ENCODE peak calls at places on chromosomes 3 and 15, in ten cellular contexts. O is amniotic stem cell, U is germinal center, M is Caco-2, Q is ecto neural progenitor cell, L is HS-27A, S is dorsolateral prefrontal cortex, E is NCI-H460, H is WTC11, G is ELF-1. T is an unnamed sample.

GRCh38 chr15:67165653-67166260 is 88.7 kb downstream of the AAGAB start:
- DNase-seq in O (no peak), U (no peak), M (no peak), Q (no peak), L (no peak), S (no peak), E (no peak), H (peak), G (peak), T (no peak)

GRCh38 chr3:164390046-164390445 is 688.2 kb downstream of the SI start:
- DNase-seq in O (no peak), U (no peak), M (no peak), Q (no peak), L (no peak), S (no peak), E (no peak), H (no peak), G (no peak), T (no peak)

GRCh38 chr3:150013801-150014200 is 43.1 kb upstream of the PFN2 start:
- DNase-seq in O (no peak), U (no peak), M (no peak), Q (no peak), L (no peak), S (no peak), E (no peak), H (no peak), G (no peak), T (no peak)

GRCh38 chr3:36077320-36077719 is 303.0 kb upstream of the STAC start:
- DNase-seq in O (no peak), U (no peak), M (no peak), Q (no peak), L (no peak), S (no peak), E (no peak), H (no peak), G (no peak), T (no peak)

GRCh38 chr15:66735909-66736305 is 33.9 kb downstream of the SMAD6 start:
- DNase-seq in O (no peak), U (no peak), M (no peak), Q (no peak), L (no peak), S (no peak), E (no peak), H (no peak), G (no peak), T (no peak)

GRCh38 chr15:72939855-72940631 is 112.2 kb upstream of the NEO1 start:
- DNase-seq in O (no peak), U (no peak), M (no peak), Q (no peak), L (no peak), S (no peak), E (no peak), H (no peak), G (no peak), T (peak)

GRCh38 chr3:134485620-134486576 is at the start of the genes ANAPC13 and CEP63:
- DNase-seq in O (peak), U (peak), M (peak), Q (peak), L (peak), S (peak), E (peak), H (peak), G (peak), T (peak)

GRCh38 chr3:64063207-64063981 is 40.1 kb upstream of the PSMD6 start:
- DNase-seq in O (no peak), U (no peak), M (peak), Q (no peak), L (no peak), S (no peak), E (no peak), H (no peak), G (no peak), T (no peak)

GRCh38 chr3:38165722-38166387 is 518 bp downstream of the OXSR1 start:
- DNase-seq in O (no peak), U (peak), M (no peak), Q (no peak), L (peak), S (peak), E (peak), H (no peak), G (peak), T (no peak)

GRCh38 chr3:38648659-38649499 is 608 bp downstream of the SCN5A start:
- DNase-seq in O (no peak), U (no peak), M (no peak), Q (no peak), L (no peak), S (no peak), E (no peak), H (peak), G (no peak), T (no peak)

GRCh38 chr15:44662478-44663409 is 718 bp downstream of the SPG11 start:
- DNase-seq in O (peak), U (peak), M (peak), Q (no peak), L (peak), S (peak), E (peak), H (peak), G (peak), T (peak)

GRCh38 chr15:66214236-66214635 is 39.3 kb downstream of the MEGF11 start:
- DNase-seq in O (no peak), U (no peak), M (no peak), Q (no peak), L (no peak), S (no peak), E (no peak), H (no peak), G (no peak), T (no peak)

GRCh38 chr15:88243895-88244787 is 12.4 kb downstream of the NTRK3 start:
- DNase-seq in O (peak), U (peak), M (peak), Q (no peak), L (peak), S (no peak), E (peak), H (peak), G (peak), T (no peak)

GRCh38 chr3:49646236-49646635 is 27.9 kb upstream of the APEH start:
- DNase-seq in O (no peak), U (no peak), M (no peak), Q (no peak), L (no peak), S (no peak), E (no peak), H (no peak), G (no peak), T (no peak)

GRCh38 chr3:51955175-51955892 is at the start of gene GPR62:
- DNase-seq in O (no peak), U (no peak), M (no peak), Q (no peak), L (no peak), S (peak), E (no peak), H (no peak), G (no peak), T (peak)

GRCh38 chr3:45981321-45982038 is 14.1 kb downstream of the FYCO1 start:
- DNase-seq in O (peak), U (no peak), M (no peak), Q (no peak), L (no peak), S (no peak), E (no peak), H (no peak), G (no peak), T (no peak)

GRCh38 chr3:42497009-42497731 is 5.3 kb upstream of the VIPR1 start:
- DNase-seq in O (peak), U (no peak), M (peak), Q (peak), L (peak), S (no peak), E (no peak), H (peak), G (peak), T (no peak)

GRCh38 chr3:70832811-70833509 is 520.5 kb upstream of the MDFIC2 start:
- DNase-seq in O (no peak), U (no peak), M (no peak), Q (no peak), L (no peak), S (no peak), E (no peak), H (no peak), G (no peak), T (no peak)

GRCh38 chr3:184235381-184236032 is 6.1 kb downstream of the VWA5B2 start:
- DNase-seq in O (no peak), U (no peak), M (no peak), Q (no peak), L (no peak), S (no peak), E (no peak), H (no peak), G (no peak), T (no peak)

GRCh38 chr3:23805881-23806321 is at the start of gene UBE2E1:
- DNase-seq in O (peak), U (peak), M (peak), Q (peak), L (peak), S (peak), E (peak), H (peak), G (peak), T (peak)

GRCh38 chr15:66940368-66940767 is 125.0 kb upstream of the SMAD3 start:
- DNase-seq in O (no peak), U (no peak), M (no peak), Q (no peak), L (no peak), S (no peak), E (peak), H (no peak), G (no peak), T (no peak)

GRCh38 chr3:99714146-99714545 is 75.8 kb downstream of the COL8A1 start:
- DNase-seq in O (no peak), U (no peak), M (no peak), Q (no peak), L (no peak), S (no peak), E (no peak), H (no peak), G (no peak), T (no peak)

GRCh38 chr3:122646146-122646988 is 34.3 kb upstream of the PARP14 start:
- DNase-seq in O (no peak), U (no peak), M (no peak), Q (no peak), L (no peak), S (no peak), E (no peak), H (no peak), G (no peak), T (no peak)

GRCh38 chr15:23532019-23532418 is 33.5 kb upstream of the MKRN3 start:
- DNase-seq in O (no peak), U (no peak), M (no peak), Q (no peak), L (no peak), S (no peak), E (peak), H (no peak), G (no peak), T (peak)

GRCh38 chr3:71495708-71496472 is 87.6 kb downstream of the FOXP1 start:
- DNase-seq in O (peak), U (no peak), M (peak), Q (no peak), L (peak), S (no peak), E (no peak), H (no peak), G (peak), T (no peak)

GRCh38 chr3:57675530-57675929 is 17.3 kb downstream of the DENND6A start:
- DNase-seq in O (no peak), U (no peak), M (no peak), Q (no peak), L (no peak), S (no peak), E (no peak), H (no peak), G (no peak), T (no peak)

GRCh38 chr15:23912191-23912590 is 225.1 kb upstream of the NDN start:
- DNase-seq in O (no peak), U (no peak), M (no peak), Q (peak), L (no peak), S (no peak), E (no peak), H (peak), G (peak), T (no peak)

GRCh38 chr3:102125994-102126368 is 276.7 kb downstream of the NFKBIZ start:
- DNase-seq in O (no peak), U (no peak), M (no peak), Q (no peak), L (no peak), S (no peak), E (no peak), H (no peak), G (no peak), T (no peak)

GRCh38 chr3:119555309-119555735 is 4.1 kb downstream of the CD80 start:
- DNase-seq in O (no peak), U (no peak), M (no peak), Q (no peak), L (no peak), S (no peak), E (no peak), H (no peak), G (no peak), T (no peak)